ENCODE peak calls at places on chromosomes 12 and 14, in nine cellular contexts. G is dermis blood vessel endothelial cell, M is activated T-cell treated with anti-CD3 and anti-CD28 coated beads for 1 hour, K is NCI-H2171 treated with DMSO at 0.1 percent for 48 hours, R is astrocyte of the spinal cord, W is transverse colon, C is GM12892, X is T-helper 1 cell, H is kidney. B is an unnamed sample.

GRCh38 chr12:59131462-59131861 is 211.2 kb upstream of the LRIG3 start:
- DNase-seq in X (no peak), G (no peak), W (no peak), R (no peak), M (no peak), K (peak), H (no peak), C (no peak), B (no peak)

GRCh38 chr14:95248422-95248821 is 71.3 kb downstream of the CLMN start:
- DNase-seq in X (no peak), R (peak), M (no peak), H (no peak), W (no peak), C (no peak), K (no peak), G (peak), B (no peak)

GRCh38 chr14:89186850-89187376 is 230.1 kb downstream of the FOXN3 start:
- DNase-seq in K (no peak), R (no peak), W (no peak), H (no peak), G (peak), C (no peak), X (no peak), M (no peak), B (no peak)

GRCh38 chr14:31363331-31364073 is 56.8 kb downstream of the HEATR5A start:
- DNase-seq in H (no peak), X (no peak), G (no peak), C (no peak), M (no peak), W (no peak), K (no peak), R (no peak), B (no peak)

GRCh38 chr14:104970231-104971068 is 7.7 kb downstream of the AHNAK2 start:
- DNase-seq in R (peak), K (no peak), X (no peak), H (peak), G (peak), W (peak), C (no peak), M (no peak), B (peak)

GRCh38 chr12:116937640-116938039 is 26.9 kb downstream of the FBXW8 start:
- DNase-seq in M (no peak), W (no peak), R (no peak), H (no peak), K (no peak), C (no peak), G (no peak), X (no peak), B (no peak)

GRCh38 chr12:20477691-20478090 is 109.4 kb downstream of the PDE3A start:
- DNase-seq in K (no peak), R (no peak), W (no peak), H (no peak), G (no peak), M (no peak), X (no peak), C (no peak), B (no peak)

GRCh38 chr12:643478-644292 is 19.6 kb downstream of the NINJ2 start:
- DNase-seq in M (no peak), C (no peak), G (peak), R (no peak), H (no peak), K (no peak), W (peak), X (peak), B (no peak)

GRCh38 chr12:114440450-114441383 is 34.8 kb upstream of the TBX5 start:
- DNase-seq in W (no peak), M (no peak), K (no peak), C (no peak), G (no peak), R (no peak), H (no peak), X (no peak), B (no peak)

GRCh38 chr14:105745433-105746123 is 219.2 kb downstream of the TMEM121 start:
- DNase-seq in X (no peak), G (no peak), H (peak), W (no peak), R (no peak), K (no peak), M (no peak), C (no peak), B (no peak)

GRCh38 chr14:91716999-91717398 is 14.9 kb downstream of the CATSPERB start:
- DNase-seq in W (no peak), X (no peak), G (no peak), H (no peak), K (no peak), R (no peak), M (no peak), C (no peak), B (no peak)

GRCh38 chr12:68048648-68049297 is 59.5 kb downstream of the IFNG-AS1 start:
- DNase-seq in W (no peak), K (no peak), X (no peak), R (no peak), H (no peak), M (no peak), G (no peak), C (no peak), B (no peak)

GRCh38 chr12:109767456-109767855 is 53.8 kb downstream of the FAM222A start:
- DNase-seq in C (no peak), G (no peak), R (no peak), W (no peak), H (no peak), K (no peak), X (no peak), M (no peak), B (no peak)

GRCh38 chr12:14572401-14572800 is 4.7 kb upstream of the PLBD1 start:
- DNase-seq in W (no peak), G (no peak), X (no peak), C (no peak), K (no peak), R (no peak), M (no peak), H (no peak), B (no peak)

GRCh38 chr14:73723799-73724621 is 9.8 kb upstream of the PNMA1 start:
- DNase-seq in K (peak), C (peak), X (no peak), R (peak), M (no peak), W (no peak), H (peak), G (peak), B (no peak)